ENCODE peak calls at places on chromosome 1, in six cellular contexts. O is K562, C is A549, N is IMR-90, K is HepG2, H is SK-N-SH. I is an unnamed sample.

GRCh38 chr1:6743189-6744101 is 41.8 kb upstream of the CAMTA1 start:
- DNase-seq in O (no peak), C (no peak), N (peak), K (no peak), H (no peak), I (peak)

GRCh38 chr1:165633624-165634023 is 2.6 kb downstream of the MGST3 start:
- DNase-seq in O (no peak), C (no peak), N (peak), K (no peak), H (no peak), I (no peak)

GRCh38 chr1:95118019-95118499 is 904 bp downstream of the TLCD4 start:
- DNase-seq in O (no peak), C (no peak), N (no peak), K (no peak), H (no peak), I (no peak)

GRCh38 chr1:186945146-186945545 is 116.4 kb downstream of the PLA2G4A start:
- DNase-seq in O (no peak), C (no peak), N (no peak), K (no peak), H (no peak), I (no peak)

GRCh38 chr1:115062542-115063004 is 26.7 kb downstream of the TSPAN2 start:
- DNase-seq in O (no peak), C (no peak), N (no peak), K (no peak), H (no peak), I (peak)

GRCh38 chr1:205534444-205534985 is 30.0 kb downstream of the CDK18 start:
- DNase-seq in O (no peak), C (no peak), N (no peak), K (no peak), H (no peak), I (no peak)

GRCh38 chr1:61757945-61758344 is 15.7 kb downstream of the PATJ start:
- DNase-seq in O (no peak), C (no peak), N (peak), K (no peak), H (no peak), I (no peak)

GRCh38 chr1:183792300-183792699 is 12.6 kb upstream of the RGL1 start:
- DNase-seq in O (no peak), C (no peak), N (no peak), K (no peak), H (no peak), I (no peak)

GRCh38 chr1:68255301-68255700 is 23.0 kb upstream of the WLS start:
- DNase-seq in O (no peak), C (no peak), N (no peak), K (no peak), H (no peak), I (no peak)

GRCh38 chr1:40978886-40979240 is 633 bp upstream of the CTPS1 start:
- DNase-seq in O (no peak), C (no peak), N (no peak), K (no peak), H (no peak), I (no peak)

GRCh38 chr1:15803380-15803779 is 4.1 kb downstream of the UQCRHL start:
- DNase-seq in O (peak), C (no peak), N (peak), K (peak), H (peak), I (no peak)

GRCh38 chr1:28915036-28915895 is 897 bp downstream of the EPB41 start:
- DNase-seq in O (no peak), C (no peak), N (peak), K (peak), H (peak), I (no peak)

GRCh38 chr1:53860967-53861411 is 22.9 kb upstream of the NDC1 start:
- DNase-seq in O (peak), C (peak), N (peak), K (peak), H (peak), I (no peak)

GRCh38 chr1:193971595-193971994 is 785.2 kb upstream of the B3GALT2 start:
- DNase-seq in O (no peak), C (peak), N (peak), K (no peak), H (no peak), I (no peak)

GRCh38 chr1:26233903-26234643 is at the start of gene CEP85:
- DNase-seq in O (peak), C (peak), N (peak), K (peak), H (peak), I (peak)

GRCh38 chr1:209650454-209650853 is 1.8 kb downstream of the LAMB3 start:
- DNase-seq in O (no peak), C (no peak), N (no peak), K (no peak), H (no peak), I (no peak)

GRCh38 chr1:44421374-44422028 is 16.4 kb downstream of the RNF220 start:
- DNase-seq in O (no peak), C (no peak), N (no peak), K (no peak), H (no peak), I (no peak)

GRCh38 chr1:151799179-151800022 is 5.8 kb downstream of the LINGO4 start:
- DNase-seq in O (no peak), C (no peak), N (no peak), K (no peak), H (no peak), I (no peak)

GRCh38 chr1:160651428-160652064 is 4.7 kb upstream of the SLAMF1 start:
- DNase-seq in O (no peak), C (no peak), N (no peak), K (no peak), H (no peak), I (no peak)

GRCh38 chr1:50562106-50562505 is 138.9 kb upstream of the DMRTA2 start:
- DNase-seq in O (no peak), C (no peak), N (no peak), K (no peak), H (no peak), I (no peak)

GRCh38 chr1:173478099-173478555 is 992 bp downstream of the PRDX6 start:
- DNase-seq in O (peak), C (peak), N (peak), K (peak), H (peak), I (no peak)

GRCh38 chr1:59018860-59019259 is 235.0 kb upstream of the JUN start:
- DNase-seq in O (no peak), C (no peak), N (no peak), K (no peak), H (no peak), I (no peak)
- TF ChIP-seq RAD21 in O (no peak), C (no peak), N (no peak), K (no peak), H (no peak), I (no peak)

GRCh38 chr1:153607381-153607780 is 5.6 kb downstream of the S100A16 start:
- DNase-seq in O (no peak), C (no peak), N (no peak), K (no peak), H (no peak), I (no peak)
- TF ChIP-seq RAD21 in O (no peak), C (no peak), N (no peak), K (no peak), H (no peak), I (no peak)

DNA sequence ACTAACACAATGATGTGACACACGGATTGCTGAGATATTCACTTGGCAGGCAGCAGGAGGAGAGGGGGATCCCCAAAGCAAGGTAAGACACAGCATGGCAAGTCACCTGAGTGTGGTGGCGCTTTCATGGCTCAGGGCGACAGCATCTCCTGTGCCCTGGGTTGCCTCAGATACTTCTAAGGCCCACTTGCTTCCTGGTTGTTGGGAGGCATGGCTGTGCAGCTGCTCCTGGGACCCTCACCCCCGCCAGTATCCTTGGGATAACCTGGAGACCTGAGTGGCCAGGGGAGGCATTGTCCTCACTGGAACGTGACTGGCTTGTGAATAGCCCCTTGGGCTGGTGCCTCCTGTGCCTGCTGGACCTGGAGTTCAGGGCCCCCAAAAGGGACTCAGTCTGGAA is 69.8 kb downstream of the STUM start:
- DNase-seq in O (no peak), C (no peak), N (no peak), K (no peak), H (no peak), I (no peak)
- TF ChIP-seq RAD21 in O (no peak), C (no peak), N (no peak), K (no peak), H (no peak), I (no peak)

DNA sequence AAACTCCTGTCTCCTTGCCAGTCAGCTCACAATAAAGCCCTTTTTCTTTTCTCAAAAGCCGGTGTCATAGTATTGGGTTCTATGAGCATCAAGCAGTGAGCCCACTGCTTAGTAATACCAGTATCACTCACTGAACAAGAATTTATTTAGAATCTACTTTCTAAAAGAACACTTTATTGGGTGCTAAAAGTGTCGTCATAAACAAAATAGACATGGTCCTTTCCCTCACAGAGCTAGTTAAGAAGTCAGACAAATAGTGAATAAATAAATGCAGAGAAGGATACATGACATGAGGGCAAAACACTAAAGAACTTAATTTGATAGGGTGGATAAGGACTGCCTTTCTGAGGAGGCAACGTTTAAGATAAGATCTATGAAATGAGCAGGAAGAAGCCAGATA is 32.2 kb downstream of the EVI5 start:
- DNase-seq in O (no peak), C (no peak), N (peak), K (no peak), H (no peak), I (no peak)
- TF ChIP-seq RAD21 in O (no peak), C (no peak), N (no peak), K (no peak), H (no peak), I (no peak)

GRCh38 chr1:227942716-227943261 is 4.9 kb downstream of the WNT9A start:
- DNase-seq in O (no peak), C (no peak), N (no peak), K (no peak), H (peak), I (no peak)

GRCh38 chr1:227942021-227942715 is 5.6 kb downstream of the WNT9A start:
- DNase-seq in O (peak), C (no peak), N (no peak), K (no peak), H (peak), I (no peak)

GRCh38 chr1:227940791-227941241 is 6.9 kb downstream of the WNT9A start:
- DNase-seq in O (no peak), C (no peak), N (no peak), K (no peak), H (no peak), I (no peak)

GRCh38 chr1:227939791-227940771 is 7.7 kb downstream of the WNT9A start:
- DNase-seq in O (no peak), C (no peak), N (no peak), K (no peak), H (no peak), I (no peak)

GRCh38 chr1:227941509-227942020 is 6.2 kb downstream of the WNT9A start:
- DNase-seq in O (no peak), C (no peak), N (no peak), K (no peak), H (no peak), I (no peak)
- TF ChIP-seq RAD21 in O (no peak), C (no peak), N (no peak), K (no peak), H (no peak), I (no peak)

I was measured in GM12878.